ENCODE peak calls at places on chromosomes 7 and 10, in four cellular contexts. M is spleen, C is prostate gland, G is left lung. Y is an unnamed sample.

GRCh38 chr10:110821508-110821907 is 50.2 kb upstream of the PDCD4 start:
- DNase-seq in M (no peak), C (no peak), G (no peak), Y (peak; percentile 55)

GRCh38 chr7:158273138-158273651 is 314.4 kb downstream of the PTPRN2 start:
- DNase-seq in M (peak; percentile 58), C (no peak), G (peak; percentile 41), Y (no peak)

GRCh38 chr7:157576415-157576814 is 239.6 kb downstream of the DNAJB6 start:
- DNase-seq in M (peak; percentile 93), C (no peak), G (peak; percentile 73), Y (no peak)

GRCh38 chr10:6927001-6927400 is 346.9 kb upstream of the PRKCQ start:
- DNase-seq in M (no peak), C (no peak), G (no peak), Y (no peak)

GRCh38 chr10:113133497-113133896 is 183.4 kb downstream of the TCF7L2 start:
- DNase-seq in M (no peak), C (no peak), G (no peak), Y (no peak)

GRCh38 chr10:66627156-66627555 is 298.7 kb upstream of the LRRTM3 start:
- DNase-seq in M (no peak), C (no peak), G (no peak), Y (no peak)

GRCh38 chr7:84535584-84536255 is 341.1 kb upstream of the SEMA3A start:
- DNase-seq in M (no peak), C (no peak), G (no peak), Y (no peak)

GRCh38 chr10:8544057-8544380 is 489.5 kb downstream of the GATA3 start:
- DNase-seq in M (no peak), C (peak; percentile 4), G (no peak), Y (no peak)

GRCh38 chr10:5589963-5590511 is 65.3 kb downstream of the CALML3 start:
- DNase-seq in M (peak; percentile 19), C (no peak), G (no peak), Y (no peak)

GRCh38 chr7:69211739-69212138 is 386.5 kb upstream of the AUTS2 start:
- DNase-seq in M (no peak), C (no peak), G (no peak), Y (no peak)

GRCh38 chr7:88357295-88357694 is 50.6 kb upstream of the STEAP4 start:
- DNase-seq in M (no peak), C (peak; percentile 16), G (no peak), Y (peak; percentile 19)
- TF ChIP-seq CTCF in M (no peak), C (peak; percentile 44), G (peak; percentile 53), Y (peak; percentile 52)

GRCh38 chr10:45422862-45423659 is 49.0 kb downstream of the ALOX5 start:
- DNase-seq in M (no peak), C (no peak), G (no peak), Y (no peak)
- H3K4me1 ChIP-seq in M (peaks cover 36% of the 10 kb centered on the region), C (peaks cover 4% of the 10 kb centered on the region), G (peaks cover 11% of the 10 kb centered on the region), Y (peaks cover 44% of the 10 kb centered on the region)

GRCh38 chr10:96041146-96041545 is 2.2 kb upstream of the CCNJ start:
- DNase-seq in M (no peak), C (no peak), G (no peak), Y (no peak)

GRCh38 chr10:96044686-96045085 is 1.3 kb downstream of the CCNJ start:
- DNase-seq in M (no peak), C (no peak), G (no peak), Y (no peak)

GRCh38 chr10:96043895-96044580 is 655 bp downstream of the CCNJ start:
- DNase-seq in M (peak; percentile 90), C (peak; percentile 29), G (peak; percentile 91), Y (peak; percentile 35)

GRCh38 chr10:96046546-96046945 is 3.2 kb downstream of the CCNJ start:
- DNase-seq in M (no peak), C (no peak), G (no peak), Y (no peak)

DNA sequence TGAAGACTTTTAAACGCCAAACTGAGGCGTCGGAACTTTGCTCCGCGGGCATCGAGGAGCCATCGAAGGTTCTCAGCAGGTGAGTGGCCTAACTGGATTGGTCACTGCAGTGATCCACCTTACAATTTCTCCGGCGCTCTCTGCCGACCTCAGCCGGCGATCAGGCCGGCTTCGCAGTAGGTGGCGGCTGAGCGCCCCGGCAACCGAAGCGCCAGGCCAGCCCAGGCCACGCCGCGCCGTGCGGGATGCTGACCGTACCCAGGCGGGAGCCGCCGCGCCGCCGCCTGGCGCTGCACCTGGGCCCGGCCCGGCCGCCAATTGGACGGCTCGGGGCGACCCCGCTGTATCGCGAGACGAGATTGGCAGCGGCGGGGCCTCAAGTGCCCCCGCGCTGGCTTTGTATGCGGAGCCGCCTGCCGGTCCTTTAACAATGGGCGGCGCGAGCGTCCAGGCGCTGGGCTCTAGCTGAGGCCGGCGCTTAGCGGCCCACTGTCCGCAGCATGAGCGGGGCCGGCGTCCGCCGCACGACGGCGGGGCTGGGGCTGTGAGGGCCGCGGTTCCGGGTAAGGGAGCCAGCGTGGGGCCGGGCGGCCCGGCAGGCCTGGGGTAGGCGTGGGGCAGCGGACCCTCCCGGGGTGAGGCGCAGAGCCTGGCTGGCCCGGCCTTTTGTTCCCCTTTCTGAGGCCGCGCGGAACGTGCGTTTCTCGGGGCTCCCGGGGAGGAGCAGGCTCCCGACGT is at the start of gene CCNJ:
- DNase-seq in M (peak; percentile 94), C (peak; percentile 87), G (peak; percentile 96), Y (peak; percentile 89)
- TF ChIP-seq CTCF in M (no peak), C (peak; percentile 46), G (peak; percentile 33), Y (peak; percentile 39)

GRCh38 chr10:62813981-62814380 is 2.2 kb downstream of the EGR2 start:
- DNase-seq in M (peak; percentile 75), C (no peak), G (peak; percentile 47), Y (no peak)

GRCh38 chr10:62817120-62817762 is 1.1 kb upstream of the EGR2 start:
- DNase-seq in M (peak; percentile 93), C (peak; percentile 33), G (peak; percentile 90), Y (peak; percentile 51)

GRCh38 chr10:62816179-62817119 is at the start of gene EGR2:
- DNase-seq in M (peak; percentile 98), C (peak; percentile 93), G (peak; percentile 96), Y (peak; percentile 93)

GRCh38 chr10:62814901-62815372 is 1.2 kb downstream of the EGR2 start:
- DNase-seq in M (peak; percentile 88), C (no peak), G (peak; percentile 80), Y (no peak)

DNA sequence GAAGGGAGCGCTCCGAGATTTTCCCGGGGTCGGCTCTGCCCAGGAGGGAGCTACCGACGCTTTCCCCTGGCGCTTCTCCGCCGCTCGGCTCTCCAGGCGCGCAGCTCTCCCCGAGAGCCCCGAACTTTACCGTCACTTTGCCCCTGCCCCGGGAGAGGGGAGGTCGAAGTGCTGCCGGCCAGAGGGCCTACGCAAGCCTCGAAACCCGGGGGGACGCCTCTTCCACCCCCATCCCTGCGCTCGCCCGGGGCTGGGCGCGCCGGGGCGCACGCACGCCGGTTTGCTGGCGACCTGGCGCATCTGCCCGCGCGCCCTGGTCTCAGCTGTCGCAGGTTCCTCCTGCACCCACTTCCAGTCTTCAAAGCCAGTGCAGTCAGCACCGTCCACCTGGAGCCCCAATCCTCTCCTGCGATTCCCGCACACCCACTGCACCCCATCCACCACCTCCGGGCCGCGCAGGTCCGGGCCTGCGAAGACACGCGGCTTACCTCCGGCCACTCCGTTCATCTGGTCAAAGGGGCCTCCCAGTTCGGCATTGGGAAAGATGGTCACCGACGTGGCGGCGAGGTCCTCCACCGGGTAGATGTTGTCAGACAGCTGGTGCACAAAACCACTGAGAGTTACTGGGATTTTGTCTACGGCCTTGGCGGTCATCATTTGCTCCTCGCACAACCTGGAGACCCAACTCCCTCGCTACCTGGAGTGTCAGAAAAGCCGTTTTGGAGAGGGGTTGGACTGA is 624 bp downstream of the EGR2 start:
- DNase-seq in M (peak; percentile 88), C (peak; percentile 8), G (peak; percentile 82), Y (no peak)
- H3K4me1 ChIP-seq in M (peaks cover 39% of the 10 kb centered on the region), C (peaks cover 6% of the 10 kb centered on the region), G (peaks cover 18% of the 10 kb centered on the region), Y (peaks cover 52% of the 10 kb centered on the region)

DNA sequence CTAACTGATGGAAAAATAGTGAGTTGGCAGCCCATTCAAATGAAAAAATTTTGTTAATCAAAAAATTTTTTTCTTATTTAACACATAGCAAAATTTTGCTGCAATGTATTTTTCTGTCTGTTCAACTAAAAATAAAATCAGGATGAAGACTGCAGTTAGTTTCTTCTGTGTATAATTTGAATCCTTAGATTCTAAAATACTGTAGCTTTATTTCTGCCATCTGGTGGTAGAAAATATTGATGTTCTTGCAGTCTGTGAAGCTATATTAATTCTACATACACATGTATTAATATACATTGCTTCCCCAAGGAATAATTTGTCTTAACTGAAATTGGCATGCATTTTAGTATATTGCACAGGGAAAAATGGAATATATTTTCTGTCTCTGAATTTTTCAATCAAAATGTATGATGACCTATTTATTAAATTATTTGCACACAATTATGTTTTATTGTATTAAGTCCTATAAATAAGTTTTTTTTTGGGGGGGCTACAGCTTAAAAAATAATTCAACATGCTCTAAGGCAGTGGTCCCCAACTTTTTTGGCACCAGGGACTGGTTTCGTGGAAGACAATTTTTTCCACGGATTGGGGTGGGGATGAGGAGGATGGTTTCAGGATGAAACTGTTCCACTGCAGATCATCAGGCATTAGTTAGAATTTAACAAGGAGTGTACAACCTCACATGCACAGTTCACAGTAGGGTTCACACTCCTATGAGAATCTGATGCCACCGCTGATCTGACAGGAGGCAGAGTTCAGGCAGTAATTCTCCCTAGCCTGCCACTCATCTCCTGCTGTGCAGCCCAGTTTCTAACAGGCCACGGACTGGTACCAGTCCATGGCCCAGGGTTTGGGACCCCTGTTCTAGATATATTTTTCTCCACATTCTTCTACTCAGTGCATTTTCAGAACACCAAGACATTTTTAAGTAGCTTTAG is 119.4 kb downstream of the GNAT3 start:
- DNase-seq in M (no peak), C (no peak), G (no peak), Y (no peak)
- TF ChIP-seq CTCF in M (no peak), C (peak; percentile 71), G (no peak), Y (peak; percentile 74)

DNA sequence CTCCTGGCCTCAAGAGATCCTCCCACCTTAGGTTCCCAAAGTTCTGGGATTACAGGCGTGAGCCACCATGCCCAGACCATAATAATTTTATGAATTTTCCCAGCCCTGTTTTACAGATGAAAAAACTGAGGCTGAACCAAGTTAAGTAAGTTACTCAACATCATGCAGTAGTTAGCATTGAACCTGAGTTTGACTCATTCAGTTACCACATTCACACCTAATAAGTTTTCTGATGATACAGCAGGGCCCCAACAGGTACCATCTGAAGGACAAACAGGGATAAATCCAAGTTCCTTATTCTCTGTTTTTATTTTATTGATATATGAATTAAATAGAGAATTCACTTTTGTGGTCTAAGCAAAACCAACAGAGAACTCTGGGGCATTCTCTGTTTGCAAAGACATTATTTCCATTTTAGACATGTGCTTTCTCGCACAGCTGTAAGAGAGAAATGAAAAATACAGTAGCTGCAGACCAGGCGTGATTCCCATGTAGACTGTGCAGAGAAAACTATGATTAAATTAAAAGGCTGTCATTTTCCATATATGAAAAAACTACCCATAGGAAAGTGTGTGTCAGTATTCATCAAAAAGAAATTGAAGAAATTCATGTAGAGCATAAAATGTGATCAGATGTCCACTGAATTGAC is 26.6 kb downstream of the APBB1IP start:
- DNase-seq in M (no peak), C (no peak), G (no peak), Y (no peak)
- H3K4me1 ChIP-seq in M (peaks cover 49% of the 10 kb centered on the region), C (no peaks in the 10 kb centered on the region), G (no peaks in the 10 kb centered on the region), Y (no peaks in the 10 kb centered on the region)

GRCh38 chr10:17250736-17251135 is 22.7 kb downstream of the VIM start:
- DNase-seq in M (no peak), C (no peak), G (no peak), Y (no peak)
- TF ChIP-seq CTCF in M (no peak), C (no peak), G (no peak), Y (peak; percentile 37)

DNA sequence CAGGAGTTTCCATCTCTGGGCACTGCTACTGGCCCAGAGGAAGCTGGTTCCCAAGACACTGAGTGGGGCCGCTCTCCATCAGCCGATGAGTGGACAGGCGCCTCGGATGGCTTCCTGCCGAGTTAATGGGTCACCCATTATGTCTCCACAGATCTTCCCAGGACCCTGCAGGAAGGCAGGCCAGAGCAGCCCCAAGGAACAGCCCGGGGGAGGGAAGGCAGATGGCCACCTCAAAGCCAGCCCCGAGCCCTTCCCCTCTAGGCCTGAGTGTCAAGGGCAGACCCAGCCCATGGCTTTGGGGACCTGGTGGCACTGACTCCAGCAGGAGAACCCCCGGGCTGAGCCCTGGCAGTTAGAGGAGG is 3.4 kb upstream of the LFNG start:
- DNase-seq in M (no peak), C (no peak), G (no peak), Y (no peak)
- H3K4me1 ChIP-seq in M (peaks cover 46% of the 10 kb centered on the region), C (peaks cover 10% of the 10 kb centered on the region), G (peaks cover 19% of the 10 kb centered on the region), Y (peaks cover 44% of the 10 kb centered on the region)

Y was measured in left ventricle myocardium inferior.